ENCODE peak calls at places on chromosomes 4 and X, in nine cellular contexts. K is HAP-1, C is LoVo, D is occipital lobe, A is endodermal cell, E is tibial nerve, R is ureter, U is RPMI8226, Z is KBM-7. S is an unnamed sample.

GRCh38 chrX:136608295-136608933 is 39.5 kb upstream of the CD40LG start:
- DNase-seq in R (peak), C (peak), U (peak), Z (peak), A (peak), E (peak), K (peak), D (no peak), S (peak)

GRCh38 chr4:111934294-111934693 is 211.0 kb upstream of the FAM241A start:
- DNase-seq in U (no peak), R (no peak), E (no peak), Z (no peak), A (no peak), K (no peak), C (no peak), D (no peak), S (no peak)

GRCh38 chrX:98299785-98300184 is 1416.1 kb downstream of the RPA4 start:
- DNase-seq in R (no peak), A (no peak), E (no peak), K (no peak), U (no peak), Z (no peak), C (no peak), D (no peak), S (no peak)

GRCh38 chrX:130172127-130172834 is 519 bp downstream of the RAB33A start:
- DNase-seq in E (no peak), C (no peak), D (no peak), U (no peak), A (peak), K (peak), R (no peak), Z (no peak), S (no peak)

GRCh38 chrX:150635952-150636351 is 57.2 kb upstream of the MTMR1 start:
- DNase-seq in Z (no peak), K (no peak), U (no peak), R (no peak), A (no peak), D (no peak), E (no peak), C (no peak), S (no peak)

GRCh38 chr4:132384709-132385108 is 764.4 kb upstream of the PCDH10 start:
- DNase-seq in E (no peak), Z (no peak), U (no peak), D (no peak), K (no peak), R (no peak), C (no peak), A (no peak), S (no peak)

GRCh38 chrX:40474205-40474626 is 106.6 kb upstream of the ATP6AP2 start:
- DNase-seq in E (no peak), K (peak), D (no peak), Z (no peak), C (no peak), R (no peak), U (no peak), A (peak), S (no peak)

GRCh38 chrX:108312938-108313337 is 125.3 kb downstream of the COL4A6 start:
- DNase-seq in D (no peak), E (no peak), A (peak), C (peak), U (no peak), Z (peak), R (peak), K (no peak), S (no peak)

GRCh38 chrX:88202149-88202548 is 544.9 kb upstream of the CPXCR1 start:
- DNase-seq in E (no peak), K (no peak), R (no peak), U (no peak), A (no peak), C (no peak), Z (no peak), D (no peak), S (no peak)

GRCh38 chr4:176845636-176846035 is 52.9 kb upstream of the VEGFC start:
- DNase-seq in U (no peak), K (no peak), Z (no peak), C (no peak), E (no peak), R (no peak), D (no peak), A (no peak), S (no peak)

GRCh38 chr4:83536649-83537352 is 893 bp downstream of the GPAT3 start:
- DNase-seq in Z (peak), K (peak), R (no peak), A (no peak), E (no peak), U (peak), C (no peak), D (no peak), S (no peak)

GRCh38 chr4:4856071-4857000 is 3.1 kb upstream of the MSX1 start:
- DNase-seq in R (no peak), K (no peak), C (no peak), E (no peak), U (no peak), A (peak), Z (no peak), D (no peak), S (no peak)

GRCh38 chr4:78726575-78726974 is 49.6 kb upstream of the BMP2K start:
- DNase-seq in U (no peak), C (no peak), K (no peak), D (no peak), Z (no peak), E (no peak), R (no peak), A (no peak), S (no peak)

GRCh38 chr4:80206541-80207171 is 9.4 kb downstream of the PRDM8 start:
- DNase-seq in R (no peak), K (no peak), C (no peak), U (no peak), D (no peak), E (no peak), Z (no peak), A (peak), S (no peak)

GRCh38 chrX:80765226-80765625 is 44.5 kb downstream of the BRWD3 start:
- DNase-seq in U (no peak), C (peak), Z (no peak), D (no peak), A (no peak), R (no peak), E (no peak), K (no peak), S (no peak)

GRCh38 chrX:68490644-68491043 is 8.2 kb upstream of the YIPF6 start:
- DNase-seq in A (peak), D (no peak), K (peak), Z (peak), R (no peak), U (peak), E (no peak), C (no peak), S (no peak)

GRCh38 chrX:114162068-114162735 is 421.7 kb upstream of the HTR2C start:
- DNase-seq in A (peak), D (no peak), R (no peak), E (no peak), U (peak), C (no peak), K (no peak), Z (peak), S (no peak)

GRCh38 chr4:3250438-3250955 is 1.5 kb downstream of the MSANTD1 start:
- DNase-seq in Z (no peak), C (no peak), A (peak), E (no peak), R (no peak), K (no peak), U (no peak), D (no peak), S (no peak)

GRCh38 chr4:5827108-5828004 is 65.5 kb downstream of the CRMP1 start:
- DNase-seq in C (no peak), U (no peak), E (no peak), K (no peak), Z (peak), D (no peak), A (no peak), R (no peak), S (no peak)

GRCh38 chr4:98970386-98970785 is 25.1 kb upstream of the METAP1 start:
- DNase-seq in C (no peak), U (no peak), Z (peak), A (no peak), E (no peak), R (no peak), D (no peak), K (no peak), S (no peak)

GRCh38 chr4:101238706-101239105 is 108.6 kb downstream of the PPP3CA start:
- DNase-seq in E (no peak), K (no peak), C (no peak), Z (no peak), U (no peak), D (no peak), A (no peak), R (no peak), S (no peak)

GRCh38 chrX:40237745-40238178 is 140.0 kb upstream of the BCOR start:
- DNase-seq in Z (peak), U (peak), E (no peak), R (no peak), A (peak), C (no peak), K (peak), D (no peak), S (no peak)

GRCh38 chr4:48228887-48229462 is 40.7 kb downstream of the TEC start:
- DNase-seq in C (no peak), U (no peak), R (no peak), K (no peak), A (no peak), D (no peak), Z (no peak), E (no peak), S (no peak)

GRCh38 chr4:149823770-149824221 is 8.2 kb upstream of the IQCM start:
- DNase-seq in A (no peak), R (no peak), D (no peak), U (no peak), C (peak), K (no peak), Z (no peak), E (no peak), S (no peak)

GRCh38 chrX:57313583-57314215 is 27.2 kb downstream of the FAAH2 start:
- DNase-seq in C (no peak), D (no peak), K (no peak), E (no peak), U (no peak), R (no peak), Z (no peak), A (no peak), S (no peak)

GRCh38 chr4:48360285-48360965 is 19.1 kb downstream of the SLAIN2 start:
- DNase-seq in A (no peak), U (no peak), R (no peak), E (no peak), D (no peak), K (peak), C (no peak), Z (no peak), S (no peak)

GRCh38 chr4:7021930-7022658 is 21.1 kb upstream of the TADA2B start:
- DNase-seq in R (no peak), Z (no peak), E (no peak), A (no peak), U (no peak), K (no peak), C (peak), D (no peak), S (no peak)

GRCh38 chr4:52545099-52546069 is 113.7 kb downstream of the USP46 start:
- DNase-seq in K (peak), U (peak), R (peak), E (peak), Z (peak), C (peak), D (no peak), A (peak), S (peak)

GRCh38 chrX:148854351-148854750 is 353.9 kb downstream of the AFF2 start:
- DNase-seq in E (no peak), D (no peak), U (no peak), R (no peak), Z (no peak), A (no peak), K (no peak), C (no peak), S (no peak)

GRCh38 chr4:123365412-123365811 is 31.2 kb upstream of the SPRY1 start:
- DNase-seq in A (no peak), U (no peak), D (no peak), C (no peak), E (no peak), Z (no peak), R (no peak), K (no peak), S (no peak)

GRCh38 chrX:11129546-11129945 is 18.4 kb downstream of the HCCS start:
- DNase-seq in E (no peak), Z (no peak), C (no peak), K (peak), D (no peak), U (no peak), R (no peak), A (no peak), S (no peak)

GRCh38 chr4:24470681-24471622 is 113.4 kb downstream of the DHX15 start:
- DNase-seq in E (peak), R (peak), Z (peak), C (no peak), A (peak), K (no peak), U (peak), D (peak), S (no peak)

GRCh38 chrX:71618303-71618721 is at the start of gene CXCR3:
- DNase-seq in C (no peak), E (no peak), U (peak), R (no peak), Z (peak), K (no peak), D (no peak), A (no peak), S (peak)

GRCh38 chr4:153205028-153205648 is 895 bp downstream of the TRIM2 start:
- DNase-seq in C (peak), R (no peak), A (peak), Z (no peak), E (no peak), U (no peak), D (no peak), K (peak), S (peak)

GRCh38 chr4:108342325-108342986 is 173.7 kb upstream of the LEF1 start:
- DNase-seq in Z (no peak), A (no peak), C (no peak), K (no peak), E (no peak), U (no peak), R (no peak), D (no peak), S (no peak)

GRCh38 chrX:130196453-130196852 is 24.7 kb downstream of the RAB33A start:
- DNase-seq in Z (peak), C (no peak), A (no peak), E (no peak), U (no peak), R (no peak), D (no peak), K (no peak), S (no peak)

GRCh38 chr4:92339671-92340070 is 35.9 kb downstream of the GRID2 start:
- DNase-seq in D (no peak), U (no peak), A (no peak), R (no peak), Z (no peak), E (no peak), C (no peak), K (no peak), S (no peak)

S was measured in naive thymus-derived CD8-positive, alpha-beta T cell.